ENCODE peak calls at places on chromosomes 3 and 15, in eight cellular contexts. H, V, I, O, E, Z, S and N are unnamed samples. For H3K4me1, the result is how much of the 10 kb centered on the place peaks cover.

GRCh38 chr3:135907422-135908165 is 57.9 kb upstream of the PPP2R3A start:
- DNase-seq in H (no peak), V (no peak), I (no peak), O (no peak), E (peak), Z (no peak), S (no peak), N (no peak)

GRCh38 chr3:132399054-132399929 is 18.0 kb upstream of the DNAJC13 start:
- DNase-seq in H (no peak), V (peak), I (peak), O (no peak), E (peak), Z (peak), S (peak), N (no peak)

GRCh38 chr15:67927501-67928156 is 87.8 kb upstream of the RNU6-1 start:
- DNase-seq in H (peak), V (peak), I (peak), O (no peak), E (peak), Z (no peak), S (no peak), N (no peak)

GRCh38 chr3:179194931-179195330 is 46.8 kb downstream of the PIK3CA start:
- DNase-seq in H (no peak), V (peak), I (peak), O (no peak), E (peak), Z (no peak), S (no peak), N (no peak)

GRCh38 chr15:58875343-58875742 is 58.1 kb downstream of the SLTM start:
- DNase-seq in H (no peak), V (no peak), I (no peak), O (no peak), E (no peak), Z (no peak), S (no peak), N (no peak)

GRCh38 chr3:191329654-191330308 is 545 bp downstream of the UTS2B start:
- DNase-seq in H (peak), V (peak), I (peak), O (no peak), E (peak), Z (peak), S (peak), N (peak)

GRCh38 chr3:57184516-57184915 is 15.3 kb downstream of the HESX1 start:
- DNase-seq in H (no peak), V (no peak), I (no peak), O (no peak), E (peak), Z (no peak), S (peak), N (no peak)

GRCh38 chr15:72968531-72968922 is 83.7 kb upstream of the NEO1 start:
- DNase-seq in H (no peak), V (peak), I (no peak), O (no peak), E (peak), Z (no peak), S (no peak), N (no peak)

GRCh38 chr3:25547103-25547502 is 117.6 kb downstream of the TOP2B start:
- DNase-seq in H (no peak), V (no peak), I (no peak), O (no peak), E (no peak), Z (no peak), S (no peak), N (no peak)

GRCh38 chr15:71149645-71150557 is 34.6 kb downstream of the THSD4 start:
- DNase-seq in H (peak), V (no peak), I (peak), O (no peak), E (no peak), Z (no peak), S (no peak), N (no peak)

GRCh38 chr3:139827833-139828232 is 107.2 kb upstream of the CLSTN2 start:
- DNase-seq in H (no peak), V (no peak), I (peak), O (no peak), E (no peak), Z (no peak), S (peak), N (no peak)

GRCh38 chr3:117622130-117622841 is 912.7 kb downstream of the TUSC7 start:
- DNase-seq in H (no peak), V (no peak), I (peak), O (no peak), E (peak), Z (no peak), S (peak), N (no peak)
- H3K27ac ChIP-seq in H (no peak), V (no peak), I (peak), O (no peak), E (no peak), Z (no peak), S (peak), N (no peak)

GRCh38 chr3:66427951-66428350 is 72.9 kb downstream of the LRIG1 start:
- DNase-seq in H (no peak), V (no peak), I (no peak), O (no peak), E (no peak), Z (no peak), S (no peak), N (no peak)
- H3K4me3 ChIP-seq in H (peak), V (no peak), I (no peak), O (no peak), E (no peak), Z (no peak), S (no peak), N (no peak)

GRCh38 chr3:122067214-122067550 is 12.0 kb downstream of the CD86 start:
- DNase-seq in H (no peak), V (no peak), I (no peak), O (no peak), E (no peak), Z (no peak), S (no peak), N (no peak)
- H3K4me1 ChIP-seq in H (under half), V (under half), I (under half), O (under half), E (under half), Z (under half), S (under half), N (under half)

GRCh38 chr3:129888739-129889138 is 4.8 kb downstream of the TMCC1 start:
- DNase-seq in H (no peak), V (no peak), I (peak), O (no peak), E (no peak), Z (no peak), S (no peak), N (no peak)

GRCh38 chr3:129892857-129893615 is 475 bp downstream of the TMCC1 start:
- DNase-seq in H (peak), V (no peak), I (peak), O (peak), E (peak), Z (peak), S (peak), N (peak)

GRCh38 chr3:129892486-129892856 is 1.0 kb downstream of the TMCC1 start:
- DNase-seq in H (no peak), V (no peak), I (no peak), O (no peak), E (no peak), Z (no peak), S (no peak), N (no peak)

GRCh38 chr3:129890125-129890524 is 3.4 kb downstream of the TMCC1 start:
- DNase-seq in H (no peak), V (no peak), I (no peak), O (no peak), E (no peak), Z (no peak), S (no peak), N (no peak)

GRCh38 chr3:129890891-129891290 is 2.6 kb downstream of the TMCC1 start:
- DNase-seq in H (no peak), V (no peak), I (no peak), O (no peak), E (no peak), Z (no peak), S (no peak), N (no peak)
- H3K27ac ChIP-seq in H (peak), V (peak), I (no peak), O (no peak), E (no peak), Z (no peak), S (no peak), N (no peak)

GRCh38 chr3:102190340-102190723 is 244.5 kb upstream of the ZPLD1 start:
- DNase-seq in H (no peak), V (no peak), I (no peak), O (no peak), E (no peak), Z (no peak), S (no peak), N (no peak)
- H3K4me3 ChIP-seq in H (no peak), V (no peak), I (no peak), O (no peak), E (no peak), Z (no peak), S (no peak), N (no peak)